ENCODE peak calls at places on chromosomes 16 and 17, in five cellular contexts. R, L, E, Y and U are unnamed samples. For H3K4me1, the result is how much of the 10 kb centered on the place peaks cover.

GRCh38 chr17:59649886-59650285 is 30.2 kb downstream of the CLTC start:
- DNase-seq in L (no peak), E (no peak), R (no peak), Y (no peak), U (no peak)

GRCh38 chr17:11608396-11608795 is 10.1 kb downstream of the DNAH9 start:
- DNase-seq in E (peak), L (no peak), R (peak), Y (no peak), U (peak)

GRCh38 chr16:1781254-1781653 is 1.1 kb downstream of the SPSB3 start:
- DNase-seq in R (no peak), L (no peak), E (no peak), Y (no peak), U (no peak)

GRCh38 chr16:4525069-4525468 is 13.5 kb downstream of the CDIP1 start:
- DNase-seq in E (no peak), R (no peak), L (no peak), Y (no peak), U (peak)

GRCh38 chr16:70679653-70680494 is 6.0 kb downstream of the MTSS2 start:
- DNase-seq in Y (peak), R (peak), L (peak), E (no peak), U (peak)

GRCh38 chr17:79970576-79971068 is 65.0 kb downstream of the TBC1D16 start:
- DNase-seq in Y (peak), R (peak), L (peak), E (peak), U (peak)

GRCh38 chr17:17173921-17174320 is 32.2 kb downstream of the PLD6 start:
- DNase-seq in L (no peak), R (no peak), Y (no peak), E (no peak), U (no peak)

GRCh38 chr17:3828151-3828851 is 17.7 kb downstream of the NCBP3 start:
- DNase-seq in L (no peak), Y (no peak), E (no peak), R (no peak), U (no peak)

GRCh38 chr16:68360971-68361370 is 50.2 kb downstream of the PRMT7 start:
- DNase-seq in E (no peak), R (no peak), L (no peak), Y (no peak), U (no peak)

GRCh38 chr16:81471882-81472281 is 27.3 kb downstream of the CMIP start:
- DNase-seq in L (no peak), R (no peak), E (no peak), Y (no peak), U (no peak)

GRCh38 chr17:64356304-64356686 is 34.4 kb downstream of the PECAM1 start:
- DNase-seq in L (no peak), E (no peak), R (no peak), Y (no peak), U (no peak)

GRCh38 chr16:12009922-12010321 is 33.4 kb downstream of the SNX29 start:
- DNase-seq in Y (no peak), E (no peak), R (no peak), L (no peak), U (no peak)

GRCh38 chr17:33992113-33992512 is 263.0 kb upstream of the CCL2 start:
- DNase-seq in Y (no peak), L (no peak), R (no peak), E (no peak), U (no peak)

GRCh38 chr16:85995591-85996461 is 96.9 kb downstream of the IRF8 start:
- DNase-seq in L (no peak), R (no peak), E (no peak), Y (no peak), U (no peak)

GRCh38 chr16:70529051-70529777 is 5.6 kb downstream of the SF3B3 start:
- DNase-seq in Y (no peak), R (no peak), E (no peak), L (no peak), U (peak)

GRCh38 chr17:19341211-19341631 is 21.3 kb downstream of the B9D1 start:
- DNase-seq in E (no peak), R (no peak), Y (no peak), L (no peak), U (no peak)

GRCh38 chr17:77366206-77366557 is 225.4 kb downstream of the SEC14L1 start:
- DNase-seq in Y (no peak), E (no peak), L (no peak), R (no peak), U (no peak)
- H3K4me1 ChIP-seq in Y (under half), E (under half), L (under half), R (half or more), U (under half)

DNA sequence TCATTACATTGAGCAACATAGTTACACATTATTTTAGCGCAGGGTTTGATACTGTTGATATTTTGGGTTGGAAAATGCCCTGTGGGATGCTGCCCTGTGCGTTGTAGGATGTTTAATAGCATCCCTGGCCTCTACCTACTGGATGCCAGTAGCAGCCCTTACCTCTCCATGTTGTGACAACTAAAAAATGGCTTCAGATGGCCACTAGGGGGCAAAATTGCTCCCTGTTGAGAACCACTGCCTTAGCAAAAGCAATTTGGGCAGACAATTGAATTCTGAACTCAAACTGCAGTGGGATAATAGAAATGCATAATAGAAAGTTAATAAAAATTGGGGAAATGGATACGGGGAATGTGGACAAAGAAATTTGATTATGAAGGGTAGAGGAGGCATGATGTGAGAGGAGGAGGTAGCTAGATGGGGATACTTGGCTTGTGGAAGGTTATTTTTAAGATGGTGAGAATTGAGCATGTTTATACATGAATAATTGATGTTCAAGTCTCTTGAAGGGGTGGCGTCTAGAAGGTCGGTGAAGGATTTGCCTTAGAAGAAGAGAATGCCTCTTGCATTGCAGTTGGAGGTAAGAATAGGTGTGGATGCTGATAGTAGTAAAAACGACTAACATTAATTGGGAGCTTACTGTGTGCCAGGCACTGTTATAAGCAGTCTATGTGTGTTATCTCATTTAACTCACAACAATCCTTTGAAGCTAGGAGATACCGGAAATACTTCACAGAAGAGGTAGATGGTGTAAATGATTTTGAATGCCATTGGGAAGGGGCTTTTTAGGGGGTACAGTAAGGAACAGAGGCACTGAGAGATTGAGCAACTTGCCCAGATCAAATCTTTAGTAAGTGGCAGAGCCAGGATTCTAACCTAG is 19.0 kb downstream of the HEATR9 start:
- DNase-seq in E (peak), R (no peak), Y (peak), L (no peak), U (no peak)
- TF ChIP-seq CTCF in E (peak), R (peak), Y (peak), L (peak), U (peak)

GRCh38 chr16:89482087-89482823 is 8.1 kb downstream of the ANKRD11 start:
- DNase-seq in E (no peak), Y (no peak), R (no peak), L (no peak), U (peak)
- H3K4me1 ChIP-seq in E (under half), Y (half or more), R (half or more), L (half or more), U (half or more)

GRCh38 chr17:61205931-61206330 is 193.7 kb upstream of the TBX2 start:
- DNase-seq in Y (no peak), L (no peak), R (no peak), E (no peak), U (no peak)
- TF ChIP-seq CTCF in Y (no peak), L (no peak), R (no peak), E (no peak), U (no peak)

GRCh38 chr16:20928774-20929411 is 28.3 kb downstream of the LYRM1 start:
- DNase-seq in R (no peak), L (no peak), Y (no peak), E (no peak), U (no peak)

GRCh38 chr16:20937736-20938135 is 37.2 kb downstream of the LYRM1 start:
- DNase-seq in E (peak), R (no peak), L (no peak), Y (no peak), U (peak)

GRCh38 chr16:20931066-20931465 is 30.5 kb downstream of the LYRM1 start:
- DNase-seq in Y (no peak), L (no peak), E (no peak), R (no peak), U (no peak)

GRCh38 chr16:20938426-20938825 is 37.9 kb downstream of the LYRM1 start:
- DNase-seq in E (no peak), Y (no peak), L (no peak), R (no peak), U (no peak)

DNA sequence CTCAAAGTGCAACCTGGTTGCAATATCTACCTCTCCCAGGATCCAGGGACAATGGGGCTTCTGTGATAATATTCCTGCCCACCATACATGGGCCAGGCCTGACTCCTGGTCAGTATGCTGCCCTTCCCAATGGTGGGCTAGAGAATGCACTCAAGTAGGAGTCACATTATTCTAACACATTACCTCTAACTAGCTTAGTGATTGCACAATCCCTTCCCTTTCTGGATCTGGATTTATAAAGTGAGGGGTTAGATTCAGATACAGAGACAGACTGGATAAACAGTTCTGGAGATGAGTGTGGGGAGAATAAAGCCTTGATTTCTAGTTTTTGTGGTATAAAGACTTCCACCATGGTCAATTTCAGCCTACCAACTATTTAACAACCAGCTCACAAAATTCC is 33.0 kb downstream of the LYRM1 start:
- DNase-seq in Y (no peak), R (no peak), E (no peak), L (no peak), U (no peak)
- H3K4me1 ChIP-seq in Y (under half), R (under half), E (under half), L (under half), U (under half)

GRCh38 chr17:62987136-62987535 is 21.1 kb downstream of the TANC2 start:
- DNase-seq in L (no peak), E (no peak), Y (peak), R (no peak), U (no peak)
- TF ChIP-seq CTCF in L (no peak), E (no peak), Y (peak), R (no peak), U (no peak)